ENCODE peak calls at places on chromosomes 16 and 17, in eight cellular contexts. S is body of pancreas, Y is GM12878, L is tibial nerve, M is adrenal gland, D is A549, X is lower leg skin, Z is GM12891. C is an unnamed sample.

GRCh38 chr17:72004011-72004427 is 116.8 kb upstream of the SOX9 start:
- DNase-seq in S (no peak), Y (no peak), L (no peak), M (peak; percentile 49), D (no peak), X (no peak), Z (no peak), C (no peak)

GRCh38 chr17:50162466-50163254 is 3.1 kb upstream of the SGCA start:
- DNase-seq in S (no peak), Y (no peak), L (no peak), M (no peak), D (no peak), X (no peak), Z (no peak), C (no peak)

GRCh38 chr17:15381707-15382106 is 40.3 kb upstream of the TEKT3 start:
- DNase-seq in S (no peak), Y (no peak), L (no peak), M (no peak), D (no peak), X (no peak), Z (no peak), C (no peak)

GRCh38 chr17:521561-522325 is 169.1 kb upstream of the RPH3AL start:
- DNase-seq in S (no peak), Y (no peak), L (no peak), M (no peak), D (no peak), X (no peak), Z (no peak), C (no peak)

GRCh38 chr16:52861614-52862022 is 191.1 kb downstream of the CHD9NB start:
- DNase-seq in S (peak; percentile 23), Y (no peak), L (no peak), M (no peak), D (no peak), X (no peak), Z (no peak), C (no peak)

GRCh38 chr17:38320482-38320881 is 23.3 kb downstream of the GPR179 start:
- DNase-seq in S (no peak), Y (no peak), L (no peak), M (peak; percentile 43), D (no peak), X (peak; percentile 64), Z (no peak), C (no peak)

GRCh38 chr17:51298508-51299371 is 38.4 kb downstream of the UTP18 start:
- DNase-seq in S (no peak), Y (no peak), L (no peak), M (no peak), D (peak; percentile 51), X (no peak), Z (no peak), C (peak; percentile 44)

GRCh38 chr16:56257666-56258359 is 66.5 kb downstream of the GNAO1 start:
- DNase-seq in S (no peak), Y (no peak), L (no peak), M (no peak), D (no peak), X (no peak), Z (no peak), C (no peak)

GRCh38 chr16:30902070-30902972 is 5.9 kb downstream of the CTF1 start:
- DNase-seq in S (peak; percentile 77), Y (no peak), L (no peak), M (peak; percentile 78), D (peak; percentile 82), X (no peak), Z (peak; percentile 80), C (peak; percentile 83)

GRCh38 chr17:18247613-18248001 is 10.9 kb downstream of the FLII start:
- DNase-seq in S (no peak), Y (no peak), L (no peak), M (peak; percentile 90), D (no peak), X (no peak), Z (no peak), C (no peak)

GRCh38 chr17:18246109-18246725 is 12.3 kb downstream of the FLII start:
- DNase-seq in S (no peak), Y (no peak), L (no peak), M (no peak), D (no peak), X (no peak), Z (no peak), C (no peak)

GRCh38 chr17:18248300-18248731 is 10.2 kb downstream of the FLII start:
- DNase-seq in S (peak; percentile 60), Y (no peak), L (no peak), M (peak; percentile 81), D (peak; percentile 98), X (peak; percentile 89), Z (peak; percentile 97), C (peak; percentile 73)

GRCh38 chr17:18248811-18249210 is 9.7 kb downstream of the FLII start:
- DNase-seq in S (no peak), Y (no peak), L (no peak), M (no peak), D (no peak), X (no peak), Z (no peak), C (no peak)

DNA sequence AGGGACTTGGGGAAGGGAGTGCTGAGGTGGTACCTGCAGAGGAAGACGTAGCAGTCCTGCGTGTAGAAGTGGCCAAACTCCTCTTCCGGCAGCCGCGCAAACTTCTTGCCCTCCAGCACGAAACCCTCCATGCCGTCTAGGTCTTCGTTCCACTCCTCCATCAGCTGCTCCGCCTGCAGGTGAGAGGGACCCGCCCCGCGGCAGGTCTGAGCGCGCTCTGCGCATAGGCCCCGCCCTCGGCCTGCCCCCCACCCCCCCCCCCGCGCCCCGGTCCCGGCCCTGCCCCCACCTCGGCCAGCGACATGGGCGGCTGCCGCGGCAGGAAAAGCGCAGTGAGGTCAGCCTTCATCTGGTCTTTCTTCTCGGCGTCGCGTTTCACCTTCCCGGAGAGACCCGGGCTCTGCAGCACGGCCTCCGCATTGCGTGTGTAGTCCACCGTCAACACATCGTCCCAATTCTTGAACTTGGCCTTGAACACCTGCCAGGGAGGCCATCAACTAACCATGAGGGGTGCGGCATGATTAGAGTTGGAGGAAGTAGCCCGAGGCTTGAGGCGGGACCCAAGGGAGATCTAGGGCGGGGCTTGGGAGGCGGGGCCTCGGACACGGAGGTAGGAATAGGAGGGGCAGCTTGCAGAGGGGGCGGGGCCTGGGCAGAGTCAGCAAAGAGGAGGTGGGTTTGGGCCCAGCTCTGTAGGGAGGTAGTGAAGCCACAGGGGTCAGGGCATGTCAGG is 11.5 kb downstream of the FLII start:
- DNase-seq in S (peak; percentile 61), Y (no peak), L (peak; percentile 52), M (peak; percentile 95), D (peak; percentile 86), X (peak; percentile 94), Z (peak; percentile 87), C (peak; percentile 36)
- TF ChIP-seq POLR2A in S (no peak), Y (no peak), L (no peak), M (peak; percentile 27), D (no peak), X (no peak), Z (no peak), C (no peak)

DNA sequence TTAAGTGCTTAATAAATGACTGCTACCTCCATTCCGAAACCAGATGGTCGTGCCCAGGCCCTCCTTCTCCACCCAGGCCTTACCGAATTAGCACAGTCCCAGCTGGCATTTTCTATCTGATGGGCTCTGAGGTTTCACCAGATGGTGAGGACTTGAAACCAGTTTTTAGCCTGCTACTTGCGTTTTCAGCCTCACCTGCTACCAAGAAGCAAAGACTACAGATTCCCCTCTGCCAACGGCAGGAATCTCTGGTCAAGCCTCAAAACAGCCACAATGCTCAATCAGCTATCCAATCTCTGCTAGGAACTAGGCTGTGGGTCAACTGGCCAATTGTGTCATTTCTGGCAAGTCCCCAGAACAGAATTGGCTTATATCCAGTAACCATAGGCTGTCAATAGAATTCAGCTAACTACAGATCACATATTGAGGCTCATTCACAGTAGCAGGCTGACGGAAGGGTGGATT is 11.7 kb downstream of the PECAM1 start:
- DNase-seq in S (no peak), Y (peak; percentile 72), L (no peak), M (no peak), D (no peak), X (no peak), Z (no peak), C (no peak)
- TF ChIP-seq POLR2A in S (no peak), Y (no peak), L (no peak), M (no peak), D (no peak), X (no peak), Z (no peak), C (no peak)

GRCh38 chr16:28822520-28823290 is at the start of gene ATXN2L:
- DNase-seq in S (peak; percentile 93), Y (peak; percentile 77), L (peak; percentile 83), M (peak; percentile 96), D (peak; percentile 75), X (peak; percentile 98), Z (peak; percentile 83), C (peak; percentile 98)

GRCh38 chr16:28824548-28824973 is 1.8 kb downstream of the ATXN2L start:
- DNase-seq in S (no peak), Y (no peak), L (no peak), M (no peak), D (no peak), X (no peak), Z (no peak), C (no peak)

GRCh38 chr16:28823291-28823718 is 506 bp downstream of the ATXN2L start:
- DNase-seq in S (no peak), Y (no peak), L (no peak), M (no peak), D (no peak), X (peak; percentile 88), Z (no peak), C (no peak)

GRCh38 chr16:28821874-28822519 is 802 bp upstream of the ATXN2L start:
- DNase-seq in S (no peak), Y (no peak), L (no peak), M (no peak), D (no peak), X (no peak), Z (no peak), C (no peak)

GRCh38 chr16:28823719-28824547 is 1.1 kb downstream of the ATXN2L start:
- DNase-seq in S (peak; percentile 95), Y (peak; percentile 86), L (peak; percentile 91), M (peak; percentile 98), D (peak; percentile 96), X (peak; percentile 99), Z (peak; percentile 91), C (peak; percentile 98)
- TF ChIP-seq POLR2A in S (peak; percentile 73), Y (peak; percentile 66), L (peak; percentile 18), M (peak; percentile 87), D (peak; percentile 32), X (no peak), Z (no peak), C (peak; percentile 88)

GRCh38 chr17:67492251-67492740 is 115.2 kb downstream of the PITPNC1 start:
- DNase-seq in S (no peak), Y (no peak), L (no peak), M (no peak), D (no peak), X (peak; percentile 52), Z (no peak), C (no peak)

GRCh38 chr17:67492824-67493490 is 115.9 kb downstream of the PITPNC1 start:
- DNase-seq in S (no peak), Y (no peak), L (no peak), M (no peak), D (no peak), X (peak; percentile 14), Z (no peak), C (no peak)

GRCh38 chr17:67490471-67490870 is 113.4 kb downstream of the PITPNC1 start:
- DNase-seq in S (no peak), Y (no peak), L (no peak), M (peak; percentile 54), D (no peak), X (peak; percentile 63), Z (no peak), C (no peak)

GRCh38 chr17:67491678-67492019 is 114.6 kb downstream of the PITPNC1 start:
- DNase-seq in S (peak; percentile 35), Y (no peak), L (no peak), M (peak; percentile 51), D (no peak), X (peak; percentile 66), Z (no peak), C (no peak)

GRCh38 chr17:67491009-67491677 is 114.1 kb downstream of the PITPNC1 start:
- DNase-seq in S (peak; percentile 99), Y (no peak), L (peak; percentile 76), M (peak; percentile 99), D (peak; percentile 80), X (peak; percentile 96), Z (no peak), C (no peak)
- TF ChIP-seq POLR2A in S (peak; percentile 95), Y (no peak), L (no peak), M (peak; percentile 95), D (no peak), X (no peak), Z (no peak), C (no peak)

C was measured in erythroblast.